ENCODE peak calls at places on chromosomes 5 and 9, in five cellular contexts. X is posterior cingulate gyrus; B is activated naive CD4-positive, alpha-beta T cell treated with anti-CD3 and anti-CD28 coated beads, Interleukin-2, amount 10 ng/mL, durations not matched to agents 7 days and 5 days; S is HS-5; U is stimulated activated CD4-positive, alpha-beta T cell treated with anti-CD3 and anti-CD28 coated beads, TNF-alpha, amount 100 ng/mL, for 1 hour. L is an unnamed sample.

GRCh38 chr5:76363385-76364261 is 39.5 kb upstream of the IQGAP2 start:
- DNase-seq in X (no peak), B (no peak), S (no peak), U (no peak), L (no peak)

GRCh38 chr9:110357510-110357909 is 19.8 kb upstream of the TXNDC8 start:
- DNase-seq in X (no peak), B (no peak), S (no peak), U (no peak), L (no peak)

GRCh38 chr5:146520731-146521130 is 4.7 kb upstream of the GPR151 start:
- DNase-seq in X (no peak), B (no peak), S (no peak), U (no peak), L (no peak)

GRCh38 chr9:4973246-4973645 is 11.8 kb upstream of the JAK2 start:
- DNase-seq in X (no peak), B (no peak), S (no peak), U (no peak), L (no peak)

GRCh38 chr9:347667-348292 is 133.1 kb downstream of the DOCK8 start:
- DNase-seq in X (no peak), B (no peak), S (peak), U (no peak), L (no peak)

GRCh38 chr5:158385982-158386381 is 527.0 kb upstream of the CLINT1 start:
- DNase-seq in X (no peak), B (no peak), S (no peak), U (no peak), L (no peak)

GRCh38 chr9:19985081-19985480 is 196.2 kb upstream of the SLC24A2 start:
- DNase-seq in X (no peak), B (no peak), S (no peak), U (no peak), L (no peak)

GRCh38 chr5:68459093-68459492 is 243.5 kb downstream of the PIK3R1 start:
- DNase-seq in X (no peak), B (no peak), S (no peak), U (no peak), L (peak)